ENCODE peak calls at places on chromosomes 4 and X, in seven cellular contexts. N is IMR-90, W is H9, R is H1, A is neuronal stem cell, P is trophoblast cell, Q is mesenchymal stem cell. C is an unnamed sample.

GRCh38 chrX:19888419-19888879 is 1.0 kb upstream of the SH3KBP1 start:
- DNase-seq in R (no peak), A (peak), N (peak), P (peak), Q (peak), W (no peak), C (peak)

GRCh38 chr4:39714171-39714570 is 16.2 kb downstream of the UBE2K start:
- DNase-seq in Q (peak), N (no peak), A (no peak), R (peak), W (no peak), P (no peak), C (no peak)

GRCh38 chr4:76028242-76028859 is 5.1 kb upstream of the CXCL10 start:
- DNase-seq in R (no peak), A (no peak), Q (no peak), W (no peak), P (peak), N (peak), C (no peak)

GRCh38 chr4:94995684-94996394 is 238.1 kb downstream of the BMPR1B start:
- DNase-seq in W (peak), Q (peak), P (no peak), N (peak), A (peak), R (no peak), C (peak)

GRCh38 chrX:44748014-44748413 is 95.8 kb upstream of the DUSP21 start:
- DNase-seq in Q (peak), W (no peak), N (no peak), P (peak), A (no peak), R (no peak), C (peak)

GRCh38 chr4:85720736-85721135 is 245.8 kb downstream of the ARHGAP24 start:
- DNase-seq in W (no peak), Q (peak), R (no peak), N (peak), P (peak), A (no peak), C (peak)

GRCh38 chr4:4225915-4226605 is 669 bp downstream of the OTOP1 start:
- DNase-seq in P (no peak), W (peak), A (no peak), R (peak), N (peak), Q (peak), C (no peak)

GRCh38 chr4:53777244-53777984 is 186.1 kb upstream of the LNX1 start:
- DNase-seq in R (no peak), W (no peak), N (peak), Q (peak), P (peak), A (no peak), C (no peak)

GRCh38 chr4:6085028-6085942 is 67.1 kb upstream of the C4orf50 start:
- DNase-seq in P (no peak), A (no peak), W (no peak), Q (no peak), N (no peak), R (no peak), C (no peak)

GRCh38 chr4:141646969-141647368 is 10.6 kb downstream of the IL15 start:
- DNase-seq in A (no peak), R (no peak), Q (peak), P (no peak), W (no peak), N (peak), C (no peak)

GRCh38 chr4:6335040-6335590 is 65.5 kb downstream of the WFS1 start:
- DNase-seq in A (no peak), P (no peak), Q (no peak), N (no peak), W (no peak), R (no peak), C (peak)

GRCh38 chr4:101660607-101661006 is 129.9 kb upstream of the BANK1 start:
- DNase-seq in W (no peak), R (no peak), P (no peak), A (no peak), N (no peak), Q (no peak), C (no peak)
- H3K18ac ChIP-seq in W (no peak), R (no peak), P (no peak), A (no peak), N (no peak), Q (no peak), C (no peak)

GRCh38 chr4:107046261-107046660 is 10.1 kb upstream of the DKK2 start:
- DNase-seq in P (no peak), A (no peak), Q (no peak), R (no peak), N (no peak), W (no peak), C (no peak)
- H3K4ac ChIP-seq in P (no peak), A (no peak), Q (no peak), R (no peak), N (no peak), W (no peak), C (no peak)

DNA sequence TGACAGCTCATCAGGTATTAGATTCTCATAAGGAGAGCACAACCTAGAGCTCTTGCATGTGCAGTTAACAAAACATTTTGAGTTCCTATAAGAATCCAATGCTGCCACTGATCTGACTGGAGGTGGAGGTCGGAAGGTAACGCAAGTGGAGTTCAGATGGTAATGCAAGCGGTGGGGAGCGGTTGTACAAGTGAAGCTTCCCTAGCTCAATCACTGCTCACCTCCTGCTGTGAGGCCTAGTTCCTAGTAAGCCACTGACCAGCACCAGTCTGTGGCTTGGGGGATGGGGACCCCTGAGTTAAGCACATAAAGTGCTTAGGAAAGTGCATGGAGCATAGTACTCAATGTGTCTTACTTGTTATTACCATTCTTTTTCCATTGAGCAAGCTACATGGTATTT is 983.2 kb upstream of the IGFBP7 start:
- DNase-seq in A (no peak), N (no peak), W (peak), P (no peak), Q (no peak), R (peak), C (peak)
- H3K18ac ChIP-seq in A (no peak), N (no peak), W (no peak), P (no peak), Q (no peak), R (no peak), C (no peak)

DNA sequence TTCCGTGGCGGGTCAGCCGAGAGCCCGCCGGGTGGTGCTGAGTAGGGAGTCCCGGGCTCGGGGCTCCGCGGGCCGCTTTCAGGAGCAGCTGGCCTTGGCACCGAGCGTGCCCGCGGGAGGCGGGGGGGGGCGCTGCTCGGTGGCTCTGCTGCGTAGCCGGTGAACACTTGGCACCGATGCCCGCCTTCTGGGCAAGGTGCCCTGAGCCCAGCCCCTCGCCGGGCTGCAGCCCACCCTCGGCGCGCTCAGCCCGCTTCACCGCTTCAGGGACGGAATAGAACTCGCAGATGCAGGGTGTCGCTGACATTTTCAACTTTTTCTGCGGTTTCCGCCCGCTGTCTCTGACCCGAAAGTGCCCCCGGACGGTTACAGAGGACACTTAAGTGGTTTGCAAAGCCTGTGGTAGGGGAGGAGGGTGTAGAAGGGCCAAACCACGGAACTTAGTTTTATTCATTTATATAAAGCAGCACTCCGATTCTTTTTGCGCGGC is 659 bp downstream of the CD38 start:
- DNase-seq in A (peak), N (no peak), R (peak), P (no peak), Q (peak), W (peak), C (peak)
- H3K4ac ChIP-seq in A (no peak), N (no peak), R (no peak), P (no peak), Q (no peak), W (no peak), C (no peak)

DNA sequence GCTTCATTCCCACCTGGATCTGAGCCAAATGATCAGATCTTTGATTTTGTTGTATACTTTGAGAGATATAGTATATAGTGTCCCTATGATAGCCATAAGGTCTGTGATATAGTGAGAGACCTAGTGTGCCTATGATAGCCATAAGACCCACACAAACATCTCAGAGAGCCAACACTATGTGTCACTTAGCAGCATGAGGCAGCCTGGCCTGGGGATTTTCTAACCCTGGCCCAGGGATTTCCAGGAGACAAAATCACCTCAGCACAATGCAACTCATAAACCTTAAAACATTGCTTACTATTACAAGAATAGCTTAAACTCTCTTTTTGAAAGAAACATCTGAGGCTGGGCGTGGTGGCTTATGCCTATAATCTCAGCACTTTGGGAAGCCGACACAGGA is 23.2 kb upstream of the COL25A1 start:
- DNase-seq in W (no peak), P (no peak), N (no peak), Q (no peak), R (no peak), A (no peak), C (no peak)
- H3K18ac ChIP-seq in W (no peak), P (no peak), N (no peak), Q (no peak), R (no peak), A (no peak), C (no peak)

GRCh38 chr4:115850799-115851509 is 737.5 kb upstream of the NDST4 start:
- DNase-seq in P (no peak), W (no peak), A (no peak), R (no peak), Q (no peak), N (no peak), C (no peak)
- H3K4ac ChIP-seq in P (no peak), W (no peak), A (no peak), R (no peak), Q (no peak), N (no peak), C (no peak)

GRCh38 chr4:14700544-14700943 is 301.7 kb upstream of the CPEB2 start:
- DNase-seq in R (no peak), W (no peak), Q (no peak), A (no peak), N (no peak), P (no peak), C (no peak)
- H3K18ac ChIP-seq in R (no peak), W (no peak), Q (no peak), A (no peak), N (no peak), P (no peak), C (no peak)

C was measured in mesendoderm.